ENCODE peak calls at places on chromosome 4, in six cellular contexts. C, O, R, D, H and Z are unnamed samples.

GRCh38 chr4:48249378-48249777 is 20.3 kb downstream of the TEC start:
- DNase-seq in O (no peak), C (no peak), H (no peak), R (no peak), D (no peak), Z (no peak)

GRCh38 chr4:94623507-94623906 is 134.2 kb upstream of the BMPR1B start:
- DNase-seq in D (no peak), H (no peak), R (no peak), O (no peak), C (no peak), Z (no peak)

GRCh38 chr4:108155373-108155772 is 13.4 kb downstream of the LEF1 start:
- DNase-seq in H (no peak), D (no peak), R (peak), O (no peak), C (no peak), Z (no peak)

GRCh38 chr4:109303141-109303499 is 662 bp upstream of the COL25A1 start:
- DNase-seq in R (peak), H (no peak), D (no peak), C (no peak), O (no peak), Z (no peak)

GRCh38 chr4:20829958-20830357 is 129.7 kb downstream of the PACRGL start:
- DNase-seq in H (no peak), D (no peak), R (no peak), C (no peak), O (no peak), Z (no peak)

GRCh38 chr4:42628740-42629139 is 28.2 kb downstream of the ATP8A1 start:
- DNase-seq in H (no peak), C (no peak), R (no peak), D (no peak), O (no peak), Z (no peak)

GRCh38 chr4:25160714-25161598 is 707 bp upstream of the SEPSECS start:
- DNase-seq in O (no peak), R (no peak), H (peak), C (no peak), D (no peak), Z (no peak)

GRCh38 chr4:114924311-114924710 is 189.1 kb downstream of the NDST4 start:
- DNase-seq in H (no peak), R (no peak), D (no peak), O (no peak), C (no peak), Z (no peak)

GRCh38 chr4:26197018-26197779 is 123.6 kb upstream of the RBPJ start:
- DNase-seq in O (peak), D (no peak), C (no peak), R (peak), H (no peak), Z (peak)

GRCh38 chr4:7430965-7431695 is 3.6 kb downstream of the PSAPL1 start:
- DNase-seq in C (no peak), O (no peak), H (no peak), D (no peak), R (no peak), Z (no peak)

GRCh38 chr4:52840531-52841350 is 21.4 kb upstream of the RASL11B start:
- DNase-seq in H (no peak), O (no peak), D (no peak), R (no peak), C (no peak), Z (no peak)

GRCh38 chr4:173318648-173319211 is 15.4 kb downstream of the HMGB2 start:
- DNase-seq in O (no peak), C (no peak), R (peak), H (no peak), D (no peak), Z (peak)

GRCh38 chr4:128162434-128162833 is 101.3 kb downstream of the LARP1B start:
- DNase-seq in O (no peak), H (no peak), D (no peak), C (no peak), R (peak), Z (no peak)

GRCh38 chr4:185713272-185713671 is 98.7 kb downstream of the SORBS2 start:
- DNase-seq in R (peak), D (no peak), H (no peak), O (no peak), C (no peak), Z (no peak)

GRCh38 chr4:184265566-184266351 is 48.1 kb upstream of the ENPP6 start:
- DNase-seq in D (no peak), C (no peak), O (no peak), R (peak), H (peak), Z (no peak)

GRCh38 chr4:133865606-133866327 is 335.8 kb downstream of the PABPC4L start:
- DNase-seq in O (no peak), R (peak), C (no peak), D (no peak), H (no peak), Z (no peak)

GRCh38 chr4:108272046-108272445 is 103.3 kb upstream of the LEF1 start:
- DNase-seq in C (no peak), H (no peak), O (no peak), R (no peak), D (no peak), Z (no peak)

GRCh38 chr4:39698424-39699009 is 581 bp downstream of the UBE2K start:
- DNase-seq in R (peak), H (no peak), C (no peak), O (peak), D (peak), Z (no peak)

GRCh38 chr4:148998719-148999118 is 556.5 kb upstream of the NR3C2 start:
- DNase-seq in O (peak), D (no peak), H (peak), R (no peak), C (no peak), Z (no peak)

GRCh38 chr4:40238700-40239548 is 42.1 kb downstream of the RHOH start:
- DNase-seq in D (no peak), H (peak), O (peak), R (no peak), C (no peak), Z (no peak)

GRCh38 chr4:185143596-185143969 is 517 bp downstream of the SLC25A4 start:
- DNase-seq in O (no peak), H (peak), C (no peak), D (no peak), R (peak), Z (no peak)

GRCh38 chr4:38935391-38936073 is 67.9 kb downstream of the FAM114A1 start:
- DNase-seq in H (no peak), O (no peak), C (no peak), D (no peak), R (no peak), Z (no peak)

GRCh38 chr4:26206339-26206738 is 114.5 kb upstream of the RBPJ start:
- DNase-seq in O (no peak), H (no peak), C (no peak), D (no peak), R (peak), Z (no peak)

GRCh38 chr4:32073542-32073941 is 1353.4 kb downstream of the PCDH7 start:
- DNase-seq in R (no peak), C (no peak), H (no peak), O (no peak), D (no peak), Z (no peak)

GRCh38 chr4:111208970-111209369 is 586.1 kb upstream of the PITX2 start:
- DNase-seq in H (no peak), O (no peak), R (no peak), C (no peak), D (no peak), Z (no peak)

GRCh38 chr4:107196312-107196711 is 160.2 kb upstream of the DKK2 start:
- DNase-seq in H (no peak), O (no peak), D (no peak), R (no peak), C (no peak), Z (no peak)

GRCh38 chr4:37682701-37683401 is 3.3 kb downstream of the RELL1 start:
- DNase-seq in R (no peak), H (peak), O (no peak), D (no peak), C (no peak), Z (peak)

GRCh38 chr4:159206427-159206871 is 103.6 kb downstream of the RAPGEF2 start:
- DNase-seq in D (no peak), H (no peak), O (no peak), R (peak), C (no peak), Z (no peak)

GRCh38 chr4:15423285-15423711 is 4.5 kb upstream of the C1QTNF7 start:
- DNase-seq in R (no peak), H (no peak), C (peak), D (no peak), O (no peak), Z (no peak)

GRCh38 chr4:169121920-169122319 is 111.9 kb upstream of the CBR4 start:
- DNase-seq in D (peak), C (peak), H (no peak), O (no peak), R (no peak), Z (no peak)

GRCh38 chr4:53273726-53274125 is 92.1 kb downstream of the SCFD2 start:
- DNase-seq in O (no peak), D (no peak), R (peak), C (no peak), H (no peak), Z (no peak)

GRCh38 chr4:110480031-110480549 is 4.1 kb downstream of the ENPEP start:
- DNase-seq in H (no peak), D (no peak), O (no peak), C (no peak), R (peak), Z (no peak)

GRCh38 chr4:7905461-7905915 is 34.2 kb downstream of the AFAP1 start:
- DNase-seq in C (no peak), R (peak), H (no peak), D (no peak), O (no peak), Z (no peak)

GRCh38 chr4:94469221-94469784 is 17.6 kb downstream of the PDLIM5 start:
- DNase-seq in O (no peak), H (no peak), R (no peak), D (no peak), C (no peak), Z (no peak)

GRCh38 chr4:41465135-41465761 is 72.7 kb upstream of the LIMCH1 start:
- DNase-seq in C (no peak), D (no peak), R (no peak), H (no peak), O (no peak), Z (no peak)

GRCh38 chr4:8238061-8238511 is 31.5 kb upstream of the HTRA3 start:
- DNase-seq in C (peak), H (no peak), R (no peak), O (no peak), D (no peak), Z (no peak)

GRCh38 chr4:16826397-16826910 is 72.0 kb downstream of the LDB2 start:
- DNase-seq in O (no peak), R (no peak), H (no peak), C (no peak), D (no peak), Z (no peak)

GRCh38 chr4:81492596-81492995 is 20.9 kb upstream of the RASGEF1B start:
- DNase-seq in O (no peak), C (no peak), H (no peak), R (no peak), D (no peak), Z (no peak)